ENCODE peak calls at places on chromosomes 12 and 14, in five cellular contexts. I is right cardiac atrium, B is IMR-90, V is aorta, F is body of pancreas. R is an unnamed sample.

GRCh38 chr12:91441996-91442395 is 259.4 kb upstream of the DCN start:
- DNase-seq in V (no peak), I (no peak), B (no peak), F (no peak), R (no peak)

GRCh38 chr14:44149597-44149996 is 357.5 kb downstream of the FSCB start:
- DNase-seq in F (no peak), V (no peak), I (no peak), B (no peak), R (no peak)

GRCh38 chr12:30811966-30812365 is 57.2 kb upstream of the CAPRIN2 start:
- DNase-seq in I (no peak), B (no peak), F (no peak), V (no peak), R (no peak)

GRCh38 chr12:108641446-108642268 is 8.0 kb upstream of the SELPLG start:
- DNase-seq in B (no peak), I (no peak), V (no peak), F (no peak), R (no peak)

GRCh38 chr12:131827961-131828534 is at the start of gene MMP17:
- DNase-seq in I (peak; percentile 56), B (peak; percentile 55), V (peak; percentile 62), F (peak; percentile 47), R (peak; percentile 26)

GRCh38 chr12:48787791-48788521 is 933 bp downstream of the ADCY6 start:
- DNase-seq in I (no peak), V (no peak), F (no peak), B (no peak), R (no peak)

GRCh38 chr12:100539209-100539608 is 34.3 kb upstream of the GAS2L3 start:
- DNase-seq in F (no peak), I (peak; percentile 38), V (no peak), B (peak; percentile 37), R (no peak)

GRCh38 chr12:113119980-113120669 is 15.4 kb downstream of the RASAL1 start:
- DNase-seq in B (no peak), V (no peak), F (no peak), I (no peak), R (no peak)

GRCh38 chr12:53952335-53952694 is 2.4 kb upstream of the HOXC12 start:
- DNase-seq in F (no peak), B (no peak), I (no peak), V (no peak), R (no peak)

GRCh38 chr12:123972448-123973401 is at the start of the genes CCDC92 and ZNF664:
- DNase-seq in I (peak; percentile 92), B (peak; percentile 90), F (peak; percentile 94), V (peak; percentile 92), R (peak; percentile 94)

GRCh38 chr12:59007620-59008019 is 87.3 kb upstream of the LRIG3 start:
- DNase-seq in I (no peak), F (no peak), V (no peak), B (peak; percentile 48), R (no peak)

GRCh38 chr12:105324704-105325103 is 5.8 kb upstream of the C12orf75 start:
- DNase-seq in I (no peak), B (no peak), F (no peak), V (no peak), R (no peak)

GRCh38 chr12:116039081-116039480 is 238.4 kb downstream of the MED13L start:
- DNase-seq in I (no peak), B (no peak), V (no peak), F (no peak), R (no peak)

GRCh38 chr12:51846911-51847829 is 1.3 kb downstream of the FIGNL2 start:
- DNase-seq in B (no peak), F (peak; percentile 21), I (peak; percentile 56), V (no peak), R (no peak)

GRCh38 chr14:72519543-72519942 is 374.4 kb downstream of the DPF3 start:
- DNase-seq in B (no peak), F (no peak), I (no peak), V (no peak), R (no peak)

GRCh38 chr12:109760031-109760929 is 46.7 kb downstream of the FAM222A start:
- DNase-seq in V (peak; percentile 73), B (no peak), I (no peak), F (peak; percentile 70), R (no peak)

GRCh38 chr14:24040692-24041091 is 11.1 kb upstream of the CARMIL3 start:
- DNase-seq in I (no peak), B (no peak), F (no peak), V (no peak), R (no peak)

GRCh38 chr12:54631988-54632728 is 2.5 kb downstream of the LACRT start:
- DNase-seq in F (peak; percentile 25), V (no peak), B (no peak), I (no peak), R (no peak)

GRCh38 chr12:7994731-7995205 is 37.7 kb upstream of the FOXJ2 start:
- DNase-seq in I (no peak), F (no peak), B (peak; percentile 97), V (no peak), R (no peak)

GRCh38 chr12:105986779-105987686 is 151.7 kb downstream of the NUAK1 start:
- DNase-seq in V (no peak), B (peak; percentile 95), I (no peak), F (peak; percentile 33), R (no peak)

GRCh38 chr12:69949324-69949723 is 124.3 kb downstream of the MYRFL start:
- DNase-seq in B (no peak), F (no peak), V (peak; percentile 46), I (peak; percentile 22), R (no peak)

GRCh38 chr12:80821513-80822000 is 104.8 kb downstream of the MYF5 start:
- DNase-seq in I (no peak), V (no peak), B (no peak), F (no peak), R (no peak)

GRCh38 chr14:76958975-76959710 is 69.4 kb downstream of the IRF2BPL start:
- DNase-seq in B (peak; percentile 72), V (peak; percentile 89), F (no peak), I (peak; percentile 59), R (no peak)

GRCh38 chr14:25833341-25834121 is 764.3 kb downstream of the NOVA1 start:
- DNase-seq in I (no peak), F (peak; percentile 12), V (no peak), B (no peak), R (no peak)

GRCh38 chr12:117032593-117033381 is 66.4 kb downstream of the TESC start:
- DNase-seq in F (peak; percentile 83), B (peak; percentile 35), V (no peak), I (no peak), R (no peak)

GRCh38 chr14:21917699-21918436 is 244.2 kb upstream of the OR4E1 start:
- DNase-seq in V (no peak), B (peak; percentile 41), I (peak; percentile 12), F (peak; percentile 54), R (no peak)

GRCh38 chr14:102258136-102258535 is 46.8 kb downstream of the MOK start:
- DNase-seq in I (no peak), F (no peak), V (no peak), B (no peak), R (no peak)

GRCh38 chr12:57522887-57523705 is 472 bp downstream of the MBD6 start:
- DNase-seq in B (peak; percentile 49), I (peak; percentile 70), F (peak; percentile 74), V (peak; percentile 88), R (peak; percentile 63)

GRCh38 chr14:58151701-58152568 is at the start of gene ARMH4:
- DNase-seq in B (peak; percentile 70), V (peak; percentile 91), F (peak; percentile 89), I (peak; percentile 89), R (peak; percentile 30)

GRCh38 chr14:91205449-91205848 is 39.1 kb downstream of the GPR68 start:
- DNase-seq in B (no peak), I (no peak), V (no peak), F (no peak), R (no peak)

GRCh38 chr14:97620071-97620470 is 822.9 kb downstream of the VRK1 start:
- DNase-seq in B (no peak), F (no peak), I (no peak), V (no peak), R (no peak)
- H3K9me3 ChIP-seq in B (peaks cover 8% of the 10 kb centered on the region), F (no peaks in the 10 kb centered on the region), I (no peaks in the 10 kb centered on the region), V (no peaks in the 10 kb centered on the region), R (no peaks in the 10 kb centered on the region)

GRCh38 chr14:36662258-36662542 is 540 bp downstream of the PAX9 start:
- DNase-seq in I (no peak), V (no peak), B (no peak), F (no peak), R (no peak)
- H3K9me3 ChIP-seq in I (no peaks in the 10 kb centered on the region), V (peaks cover 1% of the 10 kb centered on the region), B (peaks cover 15% of the 10 kb centered on the region), F (no peaks in the 10 kb centered on the region), R (no peaks in the 10 kb centered on the region)

GRCh38 chr14:105857223-105857815 is 330.9 kb downstream of the TMEM121 start:
- DNase-seq in V (peak; percentile 30), B (no peak), I (peak; percentile 2), F (no peak), R (no peak)

GRCh38 chr14:105855893-105856675 is 329.7 kb downstream of the TMEM121 start:
- DNase-seq in I (no peak), V (peak; percentile 39), F (no peak), B (no peak), R (no peak)

GRCh38 chr14:105857816-105858675 is 331.7 kb downstream of the TMEM121 start:
- DNase-seq in B (no peak), V (peak; percentile 43), F (no peak), I (peak; percentile 6), R (peak; percentile 13)

GRCh38 chr14:105855246-105855892 is 329.0 kb downstream of the TMEM121 start:
- DNase-seq in I (peak; percentile 3), B (no peak), V (peak; percentile 43), F (no peak), R (no peak)

DNA sequence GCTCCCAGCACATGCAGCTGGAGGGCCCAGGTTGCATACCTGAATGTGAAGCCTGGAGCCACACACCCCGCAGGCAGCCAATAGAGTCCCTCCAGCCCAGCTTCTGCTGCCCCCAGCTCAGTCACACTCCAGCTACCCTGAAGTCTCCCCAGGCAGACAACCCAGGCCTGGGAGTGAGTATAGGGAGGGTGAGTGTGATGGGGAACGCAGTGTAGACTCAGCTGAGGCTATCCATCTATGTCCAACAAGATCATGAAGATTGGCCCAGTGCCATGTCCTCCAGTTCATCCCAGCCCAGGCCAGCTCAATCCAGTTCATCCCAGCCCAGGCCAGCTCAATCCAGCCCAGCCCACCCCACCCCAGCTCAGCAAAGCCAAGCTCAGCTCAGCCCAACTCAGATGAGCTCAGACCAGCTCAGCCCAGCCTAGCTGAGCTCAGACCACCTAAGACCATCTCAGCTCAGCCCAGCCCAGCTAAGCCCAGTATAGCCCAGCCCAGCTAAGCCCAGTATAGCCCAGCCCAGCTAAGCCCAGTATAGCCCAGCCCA is 330.4 kb downstream of the TMEM121 start:
- DNase-seq in F (no peak), V (no peak), B (no peak), I (peak; percentile 4), R (peak; percentile 5)
- H3K9me3 ChIP-seq in F (no peaks in the 10 kb centered on the region), V (no peaks in the 10 kb centered on the region), B (peaks cover 80% of the 10 kb centered on the region), I (no peaks in the 10 kb centered on the region), R (no peaks in the 10 kb centered on the region)

GRCh38 chr12:34205401-34205800 is 183.1 kb downstream of the ALG10 start:
- DNase-seq in F (no peak), V (no peak), B (no peak), I (no peak), R (no peak)
- H3K9me3 ChIP-seq in F (no peaks in the 10 kb centered on the region), V (no peaks in the 10 kb centered on the region), B (peaks cover 53% of the 10 kb centered on the region), I (no peaks in the 10 kb centered on the region), R (no peaks in the 10 kb centered on the region)

DNA sequence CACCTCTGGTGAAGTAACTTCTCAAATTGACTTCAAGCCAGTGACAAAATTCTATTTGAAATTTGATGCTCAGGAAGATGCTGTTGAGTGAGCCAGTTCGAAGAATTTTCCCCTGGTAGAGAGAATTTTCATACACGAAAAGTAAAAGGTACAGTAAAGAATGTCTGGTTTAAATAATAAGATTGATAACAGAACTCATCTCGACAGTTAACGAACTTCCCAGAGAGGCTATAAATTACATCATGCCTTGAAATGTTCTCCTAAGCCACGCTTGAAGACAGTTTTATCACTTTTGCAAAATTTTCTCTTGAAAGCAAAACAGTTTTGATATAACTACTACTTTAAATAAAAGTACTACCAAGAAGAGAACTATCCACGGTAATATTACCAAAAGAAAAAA is 14.4 kb upstream of the OR11G2 start:
- DNase-seq in B (no peak), F (no peak), V (no peak), I (no peak), R (no peak)
- H3K9me3 ChIP-seq in B (peaks cover 5% of the 10 kb centered on the region), F (no peaks in the 10 kb centered on the region), V (no peaks in the 10 kb centered on the region), I (no peaks in the 10 kb centered on the region), R (no peaks in the 10 kb centered on the region)